ENCODE peak calls at places on chromosomes 3 and 15, in five cellular contexts. One of them, this sample, is unnamed.

GRCh38 chr3:123817413-123817812 is 66.7 kb downstream of the MYLK start:
- DNase-seq in cardiac muscle cell: peak
- DNase-seq in testis: no peak
- DNase-seq in activated B cell treated with CpG ODN at 0.5 μM for 24 hours: no peak
- DNase-seq in WERI-Rb-1: no peak
- DNase-seq in this sample: no peak

GRCh38 chr3:29240248-29240647 is 40.6 kb upstream of the RBMS3 start:
- DNase-seq in cardiac muscle cell: peak
- DNase-seq in testis: no peak
- DNase-seq in activated B cell treated with CpG ODN at 0.5 μM for 24 hours: no peak
- DNase-seq in WERI-Rb-1: no peak
- DNase-seq in this sample: no peak

GRCh38 chr3:124886168-124887051 is 755 bp downstream of the ITGB5 start:
- DNase-seq in cardiac muscle cell: peak
- DNase-seq in testis: peak
- DNase-seq in activated B cell treated with CpG ODN at 0.5 μM for 24 hours: peak
- DNase-seq in WERI-Rb-1: peak
- DNase-seq in this sample: no peak

GRCh38 chr3:123349201-123349535 is 99.7 kb downstream of the ADCY5 start:
- DNase-seq in cardiac muscle cell: no peak
- DNase-seq in testis: no peak
- DNase-seq in activated B cell treated with CpG ODN at 0.5 μM for 24 hours: no peak
- DNase-seq in WERI-Rb-1: no peak
- DNase-seq in this sample: peak

GRCh38 chr15:69140306-69140705 is 20.1 kb upstream of the GLCE start:
- DNase-seq in cardiac muscle cell: peak
- DNase-seq in testis: no peak
- DNase-seq in activated B cell treated with CpG ODN at 0.5 μM for 24 hours: no peak
- DNase-seq in WERI-Rb-1: no peak
- DNase-seq in this sample: no peak

GRCh38 chr3:155326249-155326648 is 32.8 kb upstream of the STRIT1 start:
- DNase-seq in cardiac muscle cell: no peak
- DNase-seq in testis: no peak
- DNase-seq in activated B cell treated with CpG ODN at 0.5 μM for 24 hours: no peak
- DNase-seq in WERI-Rb-1: no peak
- DNase-seq in this sample: no peak

GRCh38 chr3:124282751-124283643 is 291.1 kb upstream of the ROPN1 start:
- DNase-seq in cardiac muscle cell: peak
- DNase-seq in testis: no peak
- DNase-seq in activated B cell treated with CpG ODN at 0.5 μM for 24 hours: no peak
- DNase-seq in WERI-Rb-1: no peak
- DNase-seq in this sample: no peak

GRCh38 chr3:40306336-40306735 is 3.2 kb upstream of the EIF1B start:
- DNase-seq in cardiac muscle cell: no peak
- DNase-seq in testis: no peak
- DNase-seq in activated B cell treated with CpG ODN at 0.5 μM for 24 hours: no peak
- DNase-seq in WERI-Rb-1: no peak
- DNase-seq in this sample: no peak

GRCh38 chr3:154095832-154096421 is 25.3 kb upstream of the ARHGEF26 start:
- DNase-seq in cardiac muscle cell: peak
- DNase-seq in testis: no peak
- DNase-seq in activated B cell treated with CpG ODN at 0.5 μM for 24 hours: no peak
- DNase-seq in WERI-Rb-1: no peak
- DNase-seq in this sample: no peak

GRCh38 chr3:44995142-44995770 is 19.2 kb downstream of the EXOSC7 start:
- DNase-seq in cardiac muscle cell: peak
- DNase-seq in testis: peak
- DNase-seq in activated B cell treated with CpG ODN at 0.5 μM for 24 hours: no peak
- DNase-seq in WERI-Rb-1: no peak
- DNase-seq in this sample: no peak

GRCh38 chr3:100263583-100263982 is 2.8 kb downstream of the TBC1D23 start:
- DNase-seq in cardiac muscle cell: peak
- DNase-seq in testis: no peak
- DNase-seq in activated B cell treated with CpG ODN at 0.5 μM for 24 hours: no peak
- DNase-seq in WERI-Rb-1: no peak
- DNase-seq in this sample: no peak

GRCh38 chr3:189272500-189273119 is 100.8 kb downstream of the TPRG1 start:
- DNase-seq in cardiac muscle cell: peak
- DNase-seq in testis: no peak
- DNase-seq in activated B cell treated with CpG ODN at 0.5 μM for 24 hours: no peak
- DNase-seq in WERI-Rb-1: no peak
- DNase-seq in this sample: no peak
- TF ChIP-seq CTCF in cardiac muscle cell: peak
- TF ChIP-seq CTCF in testis: no peak
- TF ChIP-seq CTCF in activated B cell treated with CpG ODN at 0.5 μM for 24 hours: no peak
- TF ChIP-seq CTCF in WERI-Rb-1: peak
- TF ChIP-seq CTCF in this sample: peak

GRCh38 chr15:74809242-74809641 is 3.4 kb upstream of the LMAN1L start:
- DNase-seq in cardiac muscle cell: no peak
- DNase-seq in testis: no peak
- DNase-seq in activated B cell treated with CpG ODN at 0.5 μM for 24 hours: no peak
- DNase-seq in WERI-Rb-1: peak
- DNase-seq in this sample: no peak
- TF ChIP-seq CTCF in cardiac muscle cell: no peak
- TF ChIP-seq CTCF in testis: no peak
- TF ChIP-seq CTCF in activated B cell treated with CpG ODN at 0.5 μM for 24 hours: no peak
- TF ChIP-seq CTCF in WERI-Rb-1: no peak
- TF ChIP-seq CTCF in this sample: no peak

DNA sequence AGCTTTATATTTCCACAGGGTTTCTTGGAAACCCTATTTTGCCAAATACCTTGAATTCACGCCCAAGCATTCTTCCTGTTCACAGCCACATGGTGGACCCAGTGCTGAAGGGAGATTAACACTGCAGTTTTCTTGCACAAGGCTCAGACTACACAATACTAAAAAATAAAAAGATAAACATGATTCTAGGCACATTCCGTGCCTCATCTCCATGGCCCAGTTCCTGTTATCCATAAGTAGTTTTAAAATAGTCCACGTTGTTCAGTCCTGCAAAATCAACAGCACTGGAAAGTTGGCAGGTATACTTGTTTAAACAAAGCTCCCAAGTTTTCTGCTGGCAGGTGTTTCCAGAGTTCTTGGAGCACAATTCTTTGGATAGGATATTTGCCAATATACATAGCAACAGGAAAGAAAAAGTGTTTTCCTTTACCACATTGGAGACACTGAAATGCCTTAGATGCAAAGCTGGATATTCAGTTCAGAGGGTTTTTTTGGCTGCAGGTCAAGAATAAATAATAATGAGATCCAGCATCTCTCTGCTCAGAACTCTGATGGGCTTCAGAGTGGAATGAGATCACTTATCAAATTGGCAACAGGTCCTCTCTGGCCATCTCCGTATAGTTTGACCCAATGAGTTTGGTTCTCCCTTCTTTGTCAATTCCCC is 88.1 kb upstream of the TGFBR2 start:
- DNase-seq in cardiac muscle cell: peak
- DNase-seq in testis: peak
- DNase-seq in activated B cell treated with CpG ODN at 0.5 μM for 24 hours: no peak
- DNase-seq in WERI-Rb-1: no peak
- DNase-seq in this sample: no peak
- TF ChIP-seq CTCF in cardiac muscle cell: peak
- TF ChIP-seq CTCF in testis: no peak
- TF ChIP-seq CTCF in activated B cell treated with CpG ODN at 0.5 μM for 24 hours: no peak
- TF ChIP-seq CTCF in WERI-Rb-1: no peak
- TF ChIP-seq CTCF in this sample: no peak

GRCh38 chr3:38646630-38647029 is 2.9 kb downstream of the SCN5A start:
- DNase-seq in cardiac muscle cell: peak
- DNase-seq in testis: no peak
- DNase-seq in activated B cell treated with CpG ODN at 0.5 μM for 24 hours: no peak
- DNase-seq in WERI-Rb-1: no peak
- DNase-seq in this sample: no peak
- TF ChIP-seq CTCF in cardiac muscle cell: peak
- TF ChIP-seq CTCF in testis: no peak
- TF ChIP-seq CTCF in activated B cell treated with CpG ODN at 0.5 μM for 24 hours: no peak
- TF ChIP-seq CTCF in WERI-Rb-1: peak
- TF ChIP-seq CTCF in this sample: peak

GRCh38 chr3:58333206-58334012 is 717 bp downstream of the PXK start:
- DNase-seq in cardiac muscle cell: peak
- DNase-seq in testis: peak
- DNase-seq in activated B cell treated with CpG ODN at 0.5 μM for 24 hours: peak
- DNase-seq in WERI-Rb-1: peak
- DNase-seq in this sample: no peak
- TF ChIP-seq CTCF in cardiac muscle cell: peak
- TF ChIP-seq CTCF in testis: no peak
- TF ChIP-seq CTCF in activated B cell treated with CpG ODN at 0.5 μM for 24 hours: no peak
- TF ChIP-seq CTCF in WERI-Rb-1: peak
- TF ChIP-seq CTCF in this sample: no peak

GRCh38 chr3:195125646-195126045 is 145.3 kb downstream of the XXYLT1 start:
- DNase-seq in cardiac muscle cell: no peak
- DNase-seq in testis: no peak
- DNase-seq in activated B cell treated with CpG ODN at 0.5 μM for 24 hours: no peak
- DNase-seq in WERI-Rb-1: no peak
- DNase-seq in this sample: no peak

GRCh38 chr3:195126073-195126605 is 144.8 kb downstream of the XXYLT1 start:
- DNase-seq in cardiac muscle cell: no peak
- DNase-seq in testis: no peak
- DNase-seq in activated B cell treated with CpG ODN at 0.5 μM for 24 hours: no peak
- DNase-seq in WERI-Rb-1: no peak
- DNase-seq in this sample: no peak

GRCh38 chr3:195122261-195122660 is 148.7 kb downstream of the XXYLT1 start:
- DNase-seq in cardiac muscle cell: no peak
- DNase-seq in testis: no peak
- DNase-seq in activated B cell treated with CpG ODN at 0.5 μM for 24 hours: no peak
- DNase-seq in WERI-Rb-1: no peak
- DNase-seq in this sample: no peak

GRCh38 chr3:195124378-195124985 is 146.5 kb downstream of the XXYLT1 start:
- DNase-seq in cardiac muscle cell: no peak
- DNase-seq in testis: no peak
- DNase-seq in activated B cell treated with CpG ODN at 0.5 μM for 24 hours: no peak
- DNase-seq in WERI-Rb-1: no peak
- DNase-seq in this sample: no peak

GRCh38 chr3:195123196-195123805 is 147.7 kb downstream of the XXYLT1 start:
- DNase-seq in cardiac muscle cell: no peak
- DNase-seq in testis: no peak
- DNase-seq in activated B cell treated with CpG ODN at 0.5 μM for 24 hours: no peak
- DNase-seq in WERI-Rb-1: peak
- DNase-seq in this sample: no peak
- TF ChIP-seq CTCF in cardiac muscle cell: peak
- TF ChIP-seq CTCF in testis: no peak
- TF ChIP-seq CTCF in activated B cell treated with CpG ODN at 0.5 μM for 24 hours: no peak
- TF ChIP-seq CTCF in WERI-Rb-1: peak
- TF ChIP-seq CTCF in this sample: no peak

GRCh38 chr3:106746286-106746685 is 631.0 kb upstream of the CCDC54 start:
- DNase-seq in cardiac muscle cell: no peak
- DNase-seq in testis: no peak
- DNase-seq in activated B cell treated with CpG ODN at 0.5 μM for 24 hours: no peak
- DNase-seq in WERI-Rb-1: no peak
- DNase-seq in this sample: no peak
- TF ChIP-seq CTCF in cardiac muscle cell: no peak
- TF ChIP-seq CTCF in testis: no peak
- TF ChIP-seq CTCF in activated B cell treated with CpG ODN at 0.5 μM for 24 hours: no peak
- TF ChIP-seq CTCF in WERI-Rb-1: no peak
- TF ChIP-seq CTCF in this sample: no peak

GRCh38 chr3:117063910-117064309 is 354.3 kb downstream of the TUSC7 start:
- DNase-seq in cardiac muscle cell: peak
- DNase-seq in testis: no peak
- DNase-seq in activated B cell treated with CpG ODN at 0.5 μM for 24 hours: no peak
- DNase-seq in WERI-Rb-1: no peak
- DNase-seq in this sample: no peak

DNA sequence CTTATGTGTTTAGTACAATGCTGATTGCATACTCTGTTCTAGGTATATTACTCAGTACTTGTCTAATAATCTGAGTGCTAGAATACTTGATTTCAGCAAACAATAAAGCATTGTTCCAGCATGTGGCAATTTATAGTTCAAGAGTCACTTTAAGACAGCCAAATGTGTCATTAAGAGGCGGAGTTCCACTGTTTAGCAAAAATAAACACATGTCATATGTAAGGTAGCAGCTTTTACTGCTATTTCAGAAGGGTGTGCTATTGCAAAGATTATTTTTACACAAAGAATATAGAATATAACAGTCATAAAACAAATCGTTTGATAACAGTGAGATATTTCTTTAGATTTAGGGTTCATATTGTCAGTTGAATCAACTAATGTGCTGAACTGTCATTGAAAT is 358.7 kb downstream of the TUSC7 start:
- DNase-seq in cardiac muscle cell: no peak
- DNase-seq in testis: no peak
- DNase-seq in activated B cell treated with CpG ODN at 0.5 μM for 24 hours: no peak
- DNase-seq in WERI-Rb-1: no peak
- DNase-seq in this sample: no peak
- TF ChIP-seq CTCF in cardiac muscle cell: no peak
- TF ChIP-seq CTCF in testis: no peak
- TF ChIP-seq CTCF in activated B cell treated with CpG ODN at 0.5 μM for 24 hours: no peak
- TF ChIP-seq CTCF in WERI-Rb-1: no peak
- TF ChIP-seq CTCF in this sample: no peak

GRCh38 chr15:29622637-29623036 is 199.6 kb downstream of the TJP1 start:
- DNase-seq in cardiac muscle cell: no peak
- DNase-seq in testis: no peak
- DNase-seq in activated B cell treated with CpG ODN at 0.5 μM for 24 hours: no peak
- DNase-seq in WERI-Rb-1: no peak
- DNase-seq in this sample: no peak

GRCh38 chr15:29621626-29622025 is 200.6 kb downstream of the TJP1 start:
- DNase-seq in cardiac muscle cell: peak
- DNase-seq in testis: no peak
- DNase-seq in activated B cell treated with CpG ODN at 0.5 μM for 24 hours: no peak
- DNase-seq in WERI-Rb-1: no peak
- DNase-seq in this sample: no peak

GRCh38 chr15:29618586-29618985 is 203.7 kb downstream of the TJP1 start:
- DNase-seq in cardiac muscle cell: no peak
- DNase-seq in testis: no peak
- DNase-seq in activated B cell treated with CpG ODN at 0.5 μM for 24 hours: no peak
- DNase-seq in WERI-Rb-1: no peak
- DNase-seq in this sample: no peak

GRCh38 chr15:29623240-29623639 is 199.0 kb downstream of the TJP1 start:
- DNase-seq in cardiac muscle cell: no peak
- DNase-seq in testis: no peak
- DNase-seq in activated B cell treated with CpG ODN at 0.5 μM for 24 hours: no peak
- DNase-seq in WERI-Rb-1: no peak
- DNase-seq in this sample: no peak
- TF ChIP-seq CTCF in cardiac muscle cell: no peak
- TF ChIP-seq CTCF in testis: no peak
- TF ChIP-seq CTCF in activated B cell treated with CpG ODN at 0.5 μM for 24 hours: no peak
- TF ChIP-seq CTCF in WERI-Rb-1: peak
- TF ChIP-seq CTCF in this sample: no peak

GRCh38 chr3:149403443-149403842 is 26.0 kb upstream of the TM4SF1 start:
- DNase-seq in cardiac muscle cell: no peak
- DNase-seq in testis: no peak
- DNase-seq in activated B cell treated with CpG ODN at 0.5 μM for 24 hours: no peak
- DNase-seq in WERI-Rb-1: no peak
- DNase-seq in this sample: no peak

GRCh38 chr3:149400645-149401044 is 23.2 kb upstream of the TM4SF1 start:
- DNase-seq in cardiac muscle cell: no peak
- DNase-seq in testis: no peak
- DNase-seq in activated B cell treated with CpG ODN at 0.5 μM for 24 hours: no peak
- DNase-seq in WERI-Rb-1: no peak
- DNase-seq in this sample: no peak

GRCh38 chr3:149402481-149402880 is 25.0 kb upstream of the TM4SF1 start:
- DNase-seq in cardiac muscle cell: no peak
- DNase-seq in testis: no peak
- DNase-seq in activated B cell treated with CpG ODN at 0.5 μM for 24 hours: no peak
- DNase-seq in WERI-Rb-1: no peak
- DNase-seq in this sample: no peak

GRCh38 chr3:149401215-149401925 is 23.9 kb upstream of the TM4SF1 start:
- DNase-seq in cardiac muscle cell: peak
- DNase-seq in testis: no peak
- DNase-seq in activated B cell treated with CpG ODN at 0.5 μM for 24 hours: no peak
- DNase-seq in WERI-Rb-1: no peak
- DNase-seq in this sample: no peak

GRCh38 chr3:149401926-149402310 is 24.5 kb upstream of the TM4SF1 start:
- DNase-seq in cardiac muscle cell: peak
- DNase-seq in testis: no peak
- DNase-seq in activated B cell treated with CpG ODN at 0.5 μM for 24 hours: no peak
- DNase-seq in WERI-Rb-1: no peak
- DNase-seq in this sample: no peak
- TF ChIP-seq CTCF in cardiac muscle cell: no peak
- TF ChIP-seq CTCF in testis: no peak
- TF ChIP-seq CTCF in activated B cell treated with CpG ODN at 0.5 μM for 24 hours: no peak
- TF ChIP-seq CTCF in WERI-Rb-1: no peak
- TF ChIP-seq CTCF in this sample: no peak